ENCODE peak calls at places on chromosomes 3 and 15, in eight cellular contexts. Z is NCI-H1092 treated with DMSO at 0.1 percent for 48 hours; F is CD8-positive, alpha-beta memory T cell; R is transverse colon; J is right lobe of liver; Y is psoas muscle; S is T47D; D is left ventricle myocardium inferior. B is an unnamed sample.

GRCh38 chr15:48304398-48304797 is 26.8 kb upstream of the DUT start:
- DNase-seq in F (no peak), J (no peak), S (no peak), Z (no peak), R (no peak), D (no peak), Y (no peak), B (no peak)

GRCh38 chr3:185411133-185411532 is 48.2 kb downstream of the MAP3K13 start:
- DNase-seq in S (no peak), D (no peak), R (no peak), Z (no peak), Y (no peak), J (no peak), F (no peak), B (no peak)

GRCh38 chr3:32969656-32970055 is 18.2 kb downstream of the CCR4 start:
- DNase-seq in R (no peak), S (peak), J (no peak), D (no peak), Y (no peak), F (no peak), Z (no peak), B (no peak)

GRCh38 chr3:186283651-186284445 is 78.2 kb downstream of the DGKG start:
- DNase-seq in J (no peak), F (no peak), Z (no peak), Y (no peak), R (no peak), S (no peak), D (no peak), B (no peak)

GRCh38 chr3:120596116-120596852 is at the start of gene NDUFB4:
- DNase-seq in Y (peak), D (peak), R (peak), J (peak), Z (peak), F (peak), S (peak), B (peak)

GRCh38 chr15:77342767-77343166 is 77.1 kb downstream of the PEAK1 start:
- DNase-seq in S (no peak), Z (no peak), R (no peak), J (no peak), D (no peak), F (no peak), Y (no peak), B (no peak)

GRCh38 chr15:71679223-71680078 is 130.9 kb upstream of the NR2E3 start:
- DNase-seq in Y (no peak), R (no peak), Z (no peak), S (peak), F (no peak), D (no peak), J (no peak), B (no peak)

GRCh38 chr15:42832577-42832976 is 88.0 kb downstream of the TTBK2 start:
- DNase-seq in Z (no peak), J (no peak), S (no peak), F (no peak), D (no peak), R (no peak), Y (no peak), B (no peak)

GRCh38 chr3:171213907-171214306 is 187.4 kb upstream of the SLC2A2 start:
- DNase-seq in Z (no peak), J (no peak), R (no peak), S (no peak), D (no peak), F (no peak), Y (no peak), B (no peak)

GRCh38 chr3:172856766-172857742 is 106.5 kb downstream of the ECT2 start:
- DNase-seq in S (peak), Z (no peak), J (no peak), R (peak), D (peak), Y (no peak), F (no peak), B (peak)

B was measured in cardiac muscle cell.